ENCODE peak calls at places on chromosomes 11 and 22, in five cellular contexts. F is fibroblast of lung, L is A673, G is uterus, Y is OCI-LY7. T is an unnamed sample.
A peak's percentile ranks its signal among the peaks of the same experiment; 100 is the strongest.

GRCh38 chr11:122235615-122236014 is 119.6 kb upstream of the BLID start:
- DNase-seq in F (peak; percentile 99), L (no peak), G (peak; percentile 22), Y (no peak), T (no peak)

GRCh38 chr22:42269407-42270177 is 861 bp downstream of the TCF20 start:
- DNase-seq in F (no peak), L (no peak), G (peak; percentile 29), Y (peak; percentile 82), T (peak; percentile 79)

GRCh38 chr22:24474649-24475048 is 20.5 kb upstream of the UPB1 start:
- DNase-seq in F (peak; percentile 27), L (no peak), G (no peak), Y (no peak), T (no peak)

GRCh38 chr11:8228206-8228605 is 35.5 kb downstream of the LMO1 start:
- DNase-seq in F (no peak), L (no peak), G (no peak), Y (no peak), T (no peak)

GRCh38 chr22:19965771-19966709 is 24.4 kb upstream of the TXNRD2 start:
- DNase-seq in F (no peak), L (peak; percentile 84), G (no peak), Y (peak; percentile 39), T (no peak)

GRCh38 chr11:25377466-25377865 is 880.6 kb downstream of the LUZP2 start:
- DNase-seq in F (no peak), L (no peak), G (no peak), Y (no peak), T (no peak)

GRCh38 chr11:119509969-119510401 is 87.0 kb upstream of the THY1 start:
- DNase-seq in F (peak; percentile 88), L (peak; percentile 55), G (no peak), Y (peak; percentile 36), T (peak; percentile 57)

GRCh38 chr11:97506360-97506759 is 1116.5 kb downstream of the JRKL start:
- DNase-seq in F (no peak), L (no peak), G (no peak), Y (no peak), T (no peak)

GRCh38 chr11:120739780-120740179 is 228.2 kb downstream of the GRIK4 start:
- DNase-seq in F (no peak), L (no peak), G (no peak), Y (no peak), T (no peak)

GRCh38 chr11:36594316-36594989 is at the start of gene IFTAP:
- DNase-seq in F (peak; percentile 94), L (peak; percentile 99), G (peak; percentile 64), Y (no peak), T (no peak)

GRCh38 chr11:13238879-13239514 is 38.6 kb upstream of the BMAL1 start:
- DNase-seq in F (peak; percentile 57), L (peak; percentile 73), G (peak; percentile 22), Y (peak; percentile 54), T (no peak)

GRCh38 chr11:61007971-61008896 is 36.8 kb downstream of the CD6 start:
- DNase-seq in F (no peak), L (peak; percentile 37), G (no peak), Y (no peak), T (peak; percentile 55)

GRCh38 chr11:73126804-73127480 is 15.2 kb downstream of the FCHSD2 start:
- DNase-seq in F (no peak), L (no peak), G (no peak), Y (no peak), T (no peak)

GRCh38 chr11:75797796-75798195 is 17.2 kb upstream of the UVRAG start:
- DNase-seq in F (no peak), L (no peak), G (no peak), Y (no peak), T (no peak)

DNA sequence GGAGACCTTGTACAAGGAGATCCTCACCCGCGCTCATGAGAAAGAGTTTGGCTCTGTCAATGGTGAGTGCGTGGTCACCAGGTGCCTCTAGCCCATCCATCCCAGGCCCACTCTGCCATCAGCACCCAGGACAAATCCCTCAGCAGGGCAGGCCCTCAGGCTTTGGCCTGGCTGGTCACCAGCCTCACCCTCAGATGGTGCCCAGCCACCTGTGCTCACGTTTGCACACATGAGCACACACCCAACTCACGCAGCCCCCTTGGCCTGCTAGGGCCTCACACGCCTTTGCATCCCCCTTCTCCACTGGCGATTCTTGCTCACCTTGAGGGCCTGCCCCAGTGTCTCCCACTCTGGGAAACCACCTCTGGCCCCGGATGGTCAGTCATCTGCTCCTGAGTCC is 4.1 kb upstream of the RAB1B start:
- DNase-seq in F (no peak), L (no peak), G (no peak), Y (no peak), T (no peak)
- H3K36me3 ChIP-seq in F (peaks cover 25% of the 10 kb centered on the region), L (peaks cover 51% of the 10 kb centered on the region), G (no peaks in the 10 kb centered on the region), Y (peaks cover 76% of the 10 kb centered on the region), T (peaks cover 50% of the 10 kb centered on the region)

GRCh38 chr22:44496305-44496704 is 1.7 kb downstream of the RTL6 start:
- DNase-seq in F (no peak), L (no peak), G (no peak), Y (no peak), T (no peak)

GRCh38 chr22:44496844-44497217 is 1.2 kb downstream of the RTL6 start:
- DNase-seq in F (no peak), L (no peak), G (no peak), Y (no peak), T (no peak)

GRCh38 chr22:44495629-44496028 is 2.4 kb downstream of the RTL6 start:
- DNase-seq in F (no peak), L (no peak), G (no peak), Y (no peak), T (no peak)

GRCh38 chr22:44497904-44498242 is at the start of gene RTL6:
- DNase-seq in F (no peak), L (no peak), G (no peak), Y (no peak), T (no peak)

GRCh38 chr22:44497218-44497903 is 672 bp downstream of the RTL6 start:
- DNase-seq in F (peak; percentile 70), L (peak; percentile 19), G (no peak), Y (no peak), T (peak; percentile 18)
- H3K4me3 ChIP-seq in F (peak overlapping the region; percentile 66), L (peak overlapping the region; percentile 97), G (peak overlapping the region; percentile 62), Y (peak overlapping the region; percentile 76), T (peak overlapping the region; percentile 59)

DNA sequence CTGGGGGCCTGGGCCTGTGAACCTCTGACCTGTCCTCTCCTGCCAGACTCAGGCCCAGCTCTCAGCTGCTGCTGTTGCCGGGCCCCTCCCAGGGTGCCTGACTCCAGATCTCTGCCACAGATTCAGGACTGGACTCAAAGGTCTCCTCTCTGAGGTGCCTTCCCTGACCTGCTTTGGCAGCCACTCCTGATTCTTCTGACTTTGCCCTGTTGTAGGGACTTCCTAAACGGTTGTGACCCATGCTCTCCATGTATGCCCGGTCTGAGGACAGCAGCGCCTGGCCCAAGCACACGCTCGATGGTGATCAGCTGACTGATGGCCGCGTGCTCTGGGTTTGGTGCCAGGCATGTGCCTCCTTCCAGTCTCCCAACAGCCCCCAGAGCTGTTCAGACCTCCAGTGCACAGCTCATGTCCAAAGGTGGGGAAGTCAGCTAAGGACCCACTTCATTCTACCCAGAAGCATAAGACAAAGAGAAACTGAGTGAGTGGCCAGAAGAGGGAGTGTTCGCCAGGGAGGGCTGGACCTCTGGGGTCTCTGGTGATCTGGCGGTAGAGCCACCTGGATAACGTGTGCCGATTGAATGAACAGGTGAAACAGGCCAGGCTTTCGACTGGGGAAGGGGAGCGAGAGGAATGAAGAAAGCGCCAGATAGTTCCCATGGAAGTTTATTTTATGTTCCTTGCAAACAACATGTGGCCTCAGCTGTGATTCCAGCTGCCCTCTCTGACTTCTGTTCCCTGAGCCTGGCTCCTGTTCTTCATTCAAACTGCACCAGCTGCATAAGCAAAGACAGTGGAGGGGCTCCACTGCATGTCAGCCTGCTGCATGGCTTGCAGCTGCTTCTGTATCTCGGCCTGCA is 8.1 kb upstream of the TOP3B start:
- DNase-seq in F (no peak), L (no peak), G (no peak), Y (no peak), T (no peak)
- TF ChIP-seq CTCF in F (no peak), L (no peak), G (no peak), Y (no peak), T (no peak)

GRCh38 chr22:39503590-39503989 is 1.5 kb downstream of the MIEF1 start:
- DNase-seq in F (no peak), L (no peak), G (no peak), Y (peak; percentile 28), T (no peak)
- H3K36me3 ChIP-seq in F (peaks cover 20% of the 10 kb centered on the region), L (peaks cover 42% of the 10 kb centered on the region), G (no peaks in the 10 kb centered on the region), Y (peaks cover 56% of the 10 kb centered on the region), T (peaks cover 21% of the 10 kb centered on the region)

DNA sequence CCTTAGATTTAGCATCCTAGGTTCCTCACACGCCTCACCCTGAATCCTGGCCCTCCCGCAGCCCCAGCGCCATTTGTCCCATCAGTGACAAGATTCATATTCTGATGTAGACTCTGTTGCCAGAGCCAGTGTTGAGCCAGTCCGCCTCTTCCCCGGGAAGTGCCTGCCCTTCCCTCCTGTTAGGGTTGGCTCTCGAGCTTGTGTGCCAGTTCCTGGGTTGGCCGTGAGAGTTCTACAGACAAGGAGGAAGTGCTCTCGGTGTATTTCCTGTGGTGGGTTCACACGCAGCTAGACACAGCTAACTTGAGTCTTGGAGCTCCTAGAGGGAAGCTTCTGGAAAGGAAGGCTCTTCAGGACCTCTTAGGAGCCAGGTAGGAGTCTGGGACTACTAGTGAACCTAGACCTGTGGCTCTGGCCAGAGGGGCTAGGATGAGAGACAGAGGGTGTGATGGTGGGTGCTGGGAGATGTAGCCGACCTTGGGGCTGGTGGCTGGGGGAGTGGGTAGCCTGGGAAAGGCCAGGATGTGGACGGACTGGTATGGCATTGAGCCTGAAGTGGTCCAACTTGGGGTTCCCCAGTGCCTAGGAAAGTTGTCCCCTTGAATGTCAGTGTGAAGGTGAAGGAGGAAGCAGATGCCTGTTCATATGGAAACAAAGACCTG is at the start of gene IL18BP:
- DNase-seq in F (no peak), L (no peak), G (no peak), Y (peak; percentile 51), T (no peak)
- H3K4me3 ChIP-seq in F (no peak within 1 kb of the TSS), L (no peak within 1 kb of the TSS), G (no peak within 1 kb of the TSS), Y (no peak within 1 kb of the TSS), T (peak within 1 kb of the TSS; percentile 49)